ENCODE peak calls at places on chromosomes 5 and 9, in five cellular contexts. O is upper lobe of left lung, K is tibial nerve, W is ascending aorta, R is brain microvascular endothelial cell. Q is an unnamed sample.

GRCh38 chr9:4548796-4549725 is 58.8 kb downstream of the SLC1A1 start:
- DNase-seq in K (no peak), O (peak; percentile 39), R (no peak), W (no peak), Q (no peak)

GRCh38 chr9:112224401-112225289 is 49.5 kb upstream of the SUSD1 start:
- DNase-seq in O (no peak), K (no peak), R (peak; percentile 85), W (no peak), Q (peak; percentile 56)

GRCh38 chr9:105515811-105516413 is 42.0 kb upstream of the FKTN start:
- DNase-seq in K (no peak), W (no peak), O (no peak), R (no peak), Q (no peak)

GRCh38 chr9:1989500-1989899 is 25.6 kb upstream of the SMARCA2 start:
- DNase-seq in W (no peak), R (no peak), O (no peak), K (no peak), Q (no peak)

GRCh38 chr5:54469655-54470054 is 14.2 kb downstream of the HSPB3 start:
- DNase-seq in K (no peak), O (no peak), W (no peak), R (no peak), Q (no peak)

GRCh38 chr9:70389642-70390266 is 24.7 kb downstream of the KLF9 start:
- DNase-seq in K (no peak), R (no peak), W (no peak), O (no peak), Q (no peak)

GRCh38 chr5:53878015-53878414 is 317.6 kb downstream of the NDUFS4 start:
- DNase-seq in O (no peak), K (no peak), W (no peak), R (no peak), Q (no peak)

GRCh38 chr9:34493972-34494535 is 28.7 kb downstream of the ENHO start:
- DNase-seq in R (peak; percentile 22), K (no peak), O (no peak), W (no peak), Q (peak; percentile 10)

GRCh38 chr5:89900346-89900745 is 509.2 kb downstream of the CETN3 start:
- DNase-seq in K (no peak), R (no peak), W (no peak), O (no peak), Q (no peak)

GRCh38 chr5:136926073-136926472 is 560.7 kb upstream of the TRPC7 start:
- DNase-seq in W (no peak), K (no peak), O (no peak), R (no peak), Q (no peak)

GRCh38 chr5:138245717-138246116 is 28.7 kb downstream of the GFRA3 start:
- DNase-seq in W (no peak), K (peak; percentile 25), O (no peak), R (no peak), Q (no peak)

GRCh38 chr5:141878186-141878770 is at the start of gene PCDH1:
- DNase-seq in R (no peak), K (no peak), W (no peak), O (peak; percentile 91), Q (peak; percentile 49)

GRCh38 chr9:77673912-77674791 is 26.0 kb upstream of the GNA14 start:
- DNase-seq in K (no peak), W (no peak), O (no peak), R (no peak), Q (no peak)

GRCh38 chr5:131393498-131393968 is 129.7 kb downstream of the CDC42SE2 start:
- DNase-seq in W (no peak), O (no peak), K (no peak), R (no peak), Q (no peak)

GRCh38 chr9:127910613-127911205 is 6.1 kb downstream of the ST6GALNAC4 start:
- DNase-seq in K (no peak), R (no peak), O (no peak), W (no peak), Q (peak; percentile 36)

GRCh38 chr9:10331157-10331556 is 281.6 kb downstream of the PTPRD start:
- DNase-seq in O (no peak), W (no peak), K (no peak), R (no peak), Q (no peak)

GRCh38 chr5:96747718-96748117 is 60.0 kb downstream of the ERAP1 start:
- DNase-seq in W (no peak), R (no peak), K (no peak), O (no peak), Q (no peak)
- H3K36me3 ChIP-seq in W (peaks cover 90% of the 10 kb centered on the region), R (peaks cover 77% of the 10 kb centered on the region), K (peaks cover 88% of the 10 kb centered on the region), O (peaks cover 51% of the 10 kb centered on the region), Q (peaks cover 89% of the 10 kb centered on the region)

GRCh38 chr9:138022121-138022741 is 144.6 kb downstream of the CACNA1B start:
- DNase-seq in O (peak; percentile 39), R (no peak), W (no peak), K (no peak), Q (no peak)

GRCh38 chr9:138023394-138024124 is 146.0 kb downstream of the CACNA1B start:
- DNase-seq in O (peak; percentile 58), R (no peak), W (no peak), K (no peak), Q (no peak)

GRCh38 chr9:138021251-138022056 is 143.9 kb downstream of the CACNA1B start:
- DNase-seq in K (no peak), R (no peak), O (peak; percentile 48), W (no peak), Q (no peak)

GRCh38 chr9:138024131-138024530 is 146.5 kb downstream of the CACNA1B start:
- DNase-seq in W (no peak), O (peak; percentile 60), K (no peak), R (no peak), Q (no peak)

DNA sequence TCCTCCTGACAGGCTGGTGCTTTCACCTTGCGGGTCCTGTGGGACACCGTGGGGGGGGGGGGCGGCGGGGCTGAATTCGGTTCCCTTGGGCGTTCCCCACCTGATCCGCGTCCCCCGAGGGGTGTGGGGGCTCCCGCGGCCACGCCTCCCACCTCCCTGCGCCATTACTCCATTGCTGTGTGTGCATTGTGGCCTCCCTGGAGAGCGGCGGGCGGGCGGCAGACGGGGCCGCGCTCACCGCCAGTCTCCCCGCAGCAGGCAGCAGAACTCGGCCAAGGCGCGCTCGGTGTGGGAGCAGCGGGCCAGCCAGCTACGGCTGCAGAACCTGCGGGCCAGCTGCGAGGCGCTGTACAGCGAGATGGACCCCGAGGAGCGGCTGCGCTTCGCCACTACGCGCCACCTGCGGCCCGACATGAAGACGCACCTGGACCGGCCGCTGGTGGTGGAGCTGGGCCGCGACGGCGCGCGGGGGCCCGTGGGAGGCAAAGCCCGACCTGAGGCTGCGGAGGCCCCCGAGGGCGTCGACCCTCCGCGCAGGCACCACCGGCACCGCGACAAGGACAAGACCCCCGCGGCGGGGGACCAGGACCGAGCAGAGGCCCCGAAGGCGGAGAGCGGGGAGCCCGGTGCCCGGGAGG is 145.3 kb downstream of the CACNA1B start:
- DNase-seq in K (no peak), W (no peak), R (no peak), O (peak; percentile 78), Q (no peak)
- H3K4me3 ChIP-seq in K (no peak overlapping the region), W (no peak overlapping the region), R (no peak overlapping the region), O (peak overlapping the region; percentile 14), Q (no peak overlapping the region)

GRCh38 chr9:78963911-78964310 is 607.9 kb upstream of the TLE4 start:
- DNase-seq in W (no peak), R (no peak), K (no peak), O (no peak), Q (no peak)

GRCh38 chr9:78958887-78959286 is 612.9 kb upstream of the TLE4 start:
- DNase-seq in W (no peak), K (no peak), O (no peak), R (no peak), Q (no peak)

GRCh38 chr9:78967557-78968212 is 604.1 kb upstream of the TLE4 start:
- DNase-seq in W (no peak), R (no peak), O (no peak), K (no peak), Q (no peak)

GRCh38 chr9:78962186-78962585 is 609.6 kb upstream of the TLE4 start:
- DNase-seq in O (no peak), W (no peak), R (no peak), K (no peak), Q (no peak)
- H3K36me3 ChIP-seq in O (no peaks in the 10 kb centered on the region), W (no peaks in the 10 kb centered on the region), R (no peaks in the 10 kb centered on the region), K (no peaks in the 10 kb centered on the region), Q (no peaks in the 10 kb centered on the region)

DNA sequence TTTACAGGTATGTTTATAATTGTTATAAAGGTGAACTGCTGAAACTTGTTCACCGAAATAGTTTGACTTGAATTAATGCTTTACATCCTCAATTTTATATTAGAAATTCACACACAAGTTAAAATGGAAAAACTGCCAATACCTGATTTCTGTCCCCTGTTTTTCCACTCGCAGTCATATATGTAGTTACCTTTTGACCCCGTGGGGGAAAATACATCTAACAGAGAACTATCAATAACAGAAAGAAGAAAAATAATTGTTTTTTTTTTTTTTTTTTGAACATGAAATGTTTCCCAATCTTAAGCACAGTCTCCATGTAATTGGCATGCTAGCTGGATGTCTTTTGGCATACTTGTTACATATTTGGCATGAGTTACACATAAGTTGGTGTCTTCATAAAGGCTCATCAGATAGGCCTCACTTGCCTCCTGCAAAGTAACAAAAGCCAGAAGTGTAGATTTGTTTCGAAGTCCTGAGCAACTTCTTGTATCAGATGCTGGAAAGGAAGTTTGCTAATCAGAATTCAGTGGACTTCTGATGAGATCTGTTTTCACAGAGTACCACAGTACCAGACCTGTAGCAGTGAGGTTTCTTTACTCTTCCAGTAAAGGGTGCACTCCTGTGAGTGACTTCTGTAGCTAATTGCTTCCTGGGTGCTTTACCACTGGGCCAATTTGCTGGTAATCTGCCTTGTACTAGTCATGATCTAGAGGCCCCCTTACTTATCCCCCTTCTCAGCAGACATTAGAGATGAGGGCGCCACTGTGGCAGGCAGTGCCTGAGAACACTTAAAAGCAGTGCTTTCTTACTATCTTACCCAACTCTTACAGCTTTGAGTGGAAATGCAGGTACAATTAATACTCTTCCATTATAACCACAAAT is 36.2 kb upstream of the CXXC5 start:
- DNase-seq in K (no peak), R (no peak), W (no peak), O (no peak), Q (no peak)
- H3K4me3 ChIP-seq in K (no peak overlapping the region), R (no peak overlapping the region), W (no peak overlapping the region), O (no peak overlapping the region), Q (no peak overlapping the region)

Q was measured in MG63.